ENCODE peak calls at places on chromosomes 3 and 15, in nine cellular contexts. N is activated T-helper 9 cell treated with anti-CD3 and anti-CD28 coated beads, Interleukin-2, amount 50 U/mL, for 16 hours; M is CD8-positive, alpha-beta memory T cell; C is anterior cingulate cortex; P is AG10803; A is IMR-90; S is NCI-H748 treated with DMSO at 0.1 percent for 48 hours; W is dorsolateral prefrontal cortex; O is progenitor cell of endocrine pancreas. U is an unnamed sample.

GRCh38 chr3:47897954-47898353 is 95.0 kb downstream of the DHX30 start:
- DNase-seq in N (no peak), M (no peak), C (no peak), P (no peak), A (no peak), S (no peak), W (no peak), O (no peak), U (no peak)

GRCh38 chr3:110243081-110243480 is 828.5 kb upstream of the NECTIN3 start:
- DNase-seq in N (no peak), M (no peak), C (no peak), P (peak; percentile 54), A (peak; percentile 74), S (no peak), W (no peak), O (no peak), U (no peak)

GRCh38 chr3:29822051-29822450 is 541.2 kb downstream of the RBMS3 start:
- DNase-seq in N (no peak), M (no peak), C (no peak), P (peak; percentile 85), A (peak; percentile 86), S (no peak), W (no peak), O (no peak), U (no peak)

GRCh38 chr15:52306270-52306669 is 10.7 kb upstream of the MYO5C start:
- DNase-seq in N (no peak), M (no peak), C (no peak), P (peak; percentile 24), A (peak; percentile 87), S (no peak), W (no peak), O (no peak), U (no peak)

GRCh38 chr3:87287025-87287424 is 10.6 kb upstream of the POU1F1 start:
- DNase-seq in N (no peak), M (no peak), C (no peak), P (no peak), A (peak; percentile 53), S (no peak), W (no peak), O (no peak), U (no peak)

GRCh38 chr15:61032600-61033286 is 196.4 kb downstream of the RORA start:
- DNase-seq in N (no peak), M (no peak), C (no peak), P (no peak), A (no peak), S (no peak), W (no peak), O (no peak), U (no peak)

GRCh38 chr15:65033659-65034269 is 4.3 kb upstream of the MTFMT start:
- DNase-seq in N (no peak), M (no peak), C (no peak), P (peak; percentile 52), A (peak; percentile 66), S (peak; percentile 23), W (no peak), O (no peak), U (no peak)

GRCh38 chr3:9397911-9398714 is 698 bp downstream of the SETD5 start:
- DNase-seq in N (peak; percentile 13), M (peak; percentile 12), C (no peak), P (peak; percentile 47), A (peak; percentile 29), S (no peak), W (no peak), O (peak; percentile 13), U (peak; percentile 55)

GRCh38 chr3:142642956-142643355 is 46.8 kb downstream of the PLS1 start:
- DNase-seq in N (no peak), M (no peak), C (no peak), P (no peak), A (no peak), S (no peak), W (no peak), O (no peak), U (no peak)

GRCh38 chr3:34132069-34132677 is 333.7 kb downstream of the PDCD6IP start:
- DNase-seq in N (no peak), M (no peak), C (peak; percentile 3), P (no peak), A (no peak), S (no peak), W (no peak), O (no peak), U (no peak)

GRCh38 chr3:111845996-111846395 is 13.1 kb upstream of the PHLDB2 start:
- DNase-seq in N (no peak), M (no peak), C (no peak), P (peak; percentile 53), A (peak; percentile 76), S (no peak), W (no peak), O (no peak), U (no peak)

GRCh38 chr3:196186661-196187573 is 24.3 kb downstream of the ZDHHC19 start:
- DNase-seq in N (no peak), M (no peak), C (peak; percentile 38), P (no peak), A (peak; percentile 22), S (peak; percentile 68), W (peak; percentile 31), O (no peak), U (peak; percentile 59)

GRCh38 chr15:66145242-66146182 is 108.0 kb downstream of the MEGF11 start:
- DNase-seq in N (no peak), M (no peak), C (no peak), P (peak; percentile 6), A (no peak), S (peak; percentile 76), W (no peak), O (no peak), U (no peak)

GRCh38 chr15:66253643-66254363 is at the start of gene MEGF11:
- DNase-seq in N (no peak), M (no peak), C (peak; percentile 12), P (peak; percentile 24), A (peak; percentile 28), S (peak; percentile 20), W (no peak), O (peak; percentile 23), U (peak; percentile 23)

GRCh38 chr3:197802505-197803459 is 11.7 kb downstream of the LRCH3 start:
- DNase-seq in N (no peak), M (no peak), C (no peak), P (no peak), A (no peak), S (no peak), W (no peak), O (no peak), U (no peak)

GRCh38 chr3:166052440-166052839 is 215.2 kb upstream of the BCHE start:
- DNase-seq in N (no peak), M (no peak), C (no peak), P (no peak), A (no peak), S (peak; percentile 1), W (no peak), O (no peak), U (no peak)

GRCh38 chr3:50415813-50416212 is 56.5 kb upstream of the TMEM115 start:
- DNase-seq in N (no peak), M (no peak), C (no peak), P (no peak), A (no peak), S (no peak), W (no peak), O (no peak), U (no peak)

GRCh38 chr15:95940431-95940985 is 390.0 kb upstream of the NR2F2 start:
- DNase-seq in N (no peak), M (no peak), C (no peak), P (no peak), A (no peak), S (no peak), W (no peak), O (no peak), U (no peak)

GRCh38 chr3:10581251-10581650 is 75.9 kb upstream of the ATP2B2 start:
- DNase-seq in N (no peak), M (no peak), C (no peak), P (peak; percentile 55), A (no peak), S (no peak), W (no peak), O (no peak), U (no peak)